ENCODE peak calls at places on chromosome 10, in eight cellular contexts. L is activated CD4-positive, CD25-positive, alpha-beta regulatory T cell; H is neural progenitor cell; V is cardiac muscle cell; G is mesothelial cell of epicardium; J is NCI-H1417; I is AG09309; P is skeletal muscle cell. S is an unnamed sample.

GRCh38 chr10:48605786-48606529 is 1.1 kb upstream of the ARHGAP22 start:
- DNase-seq in J (no peak), H (no peak), L (no peak), G (no peak), I (no peak), V (no peak), P (no peak), S (no peak)

GRCh38 chr10:130108934-130109604 is 1.6 kb downstream of the C10orf143 start:
- DNase-seq in P (no peak), L (no peak), V (no peak), H (no peak), J (no peak), G (no peak), I (no peak), S (no peak)

GRCh38 chr10:125152646-125153368 is 7.6 kb downstream of the CTBP2 start:
- DNase-seq in V (peak), I (no peak), J (peak), G (no peak), P (no peak), H (peak), L (no peak), S (no peak)

GRCh38 chr10:123561145-123561448 is 105.1 kb upstream of the GPR26 start:
- DNase-seq in L (no peak), V (no peak), J (peak), I (no peak), G (no peak), P (no peak), H (no peak), S (no peak)

GRCh38 chr10:26432938-26433337 is 5.2 kb upstream of the APBB1IP start:
- DNase-seq in G (no peak), J (no peak), V (peak), P (no peak), H (no peak), I (peak), L (no peak), S (no peak)

GRCh38 chr10:3330687-3331086 is 158.1 kb upstream of the PITRM1 start:
- DNase-seq in P (peak), H (no peak), J (no peak), I (peak), L (no peak), V (peak), G (no peak), S (no peak)

GRCh38 chr10:97713828-97714400 is 384 bp downstream of the MARVELD1 start:
- DNase-seq in V (peak), I (no peak), J (peak), P (no peak), L (no peak), H (peak), G (peak), S (peak)

GRCh38 chr10:97782455-97783228 is 10.8 kb upstream of the SFRP5 start:
- DNase-seq in V (no peak), G (no peak), I (no peak), H (no peak), J (no peak), L (no peak), P (no peak), S (no peak)

S was measured in prostate gland.